ENCODE peak calls at places on chromosome 4, in five cellular contexts. Y, P, K, D and H are unnamed samples.

GRCh38 chr4:87235020-87235671 is 14.7 kb upstream of the KLHL8 start:
- DNase-seq in Y (no peak), P (no peak), K (no peak), D (no peak), H (no peak)

GRCh38 chr4:13483142-13484044 is 747 bp downstream of the RAB28 start:
- DNase-seq in Y (peak; percentile 51), P (no peak), K (peak; percentile 6), D (peak; percentile 62), H (peak; percentile 42)

GRCh38 chr4:153112071-153112460 is 92.2 kb upstream of the TRIM2 start:
- DNase-seq in Y (no peak), P (peak; percentile 78), K (no peak), D (no peak), H (no peak)

GRCh38 chr4:7195138-7195510 is 2.8 kb downstream of the SORCS2 start:
- DNase-seq in Y (no peak), P (no peak), K (no peak), D (no peak), H (no peak)

GRCh38 chr4:71113294-71113693 is 119.8 kb downstream of the DCK start:
- DNase-seq in Y (no peak), P (no peak), K (no peak), D (no peak), H (no peak)

GRCh38 chr4:109026588-109026987 is 263.7 kb upstream of the ETNPPL start:
- DNase-seq in Y (no peak), P (no peak), K (no peak), D (no peak), H (no peak)

GRCh38 chr4:102759835-102760644 is 728 bp downstream of the MANBA start:
- DNase-seq in Y (no peak), P (no peak), K (peak; percentile 2), D (peak; percentile 47), H (peak; percentile 35)

GRCh38 chr4:11622961-11623725 is 194.4 kb upstream of the HS3ST1 start:
- DNase-seq in Y (no peak), P (no peak), K (no peak), D (no peak), H (no peak)

GRCh38 chr4:27096142-27096824 is 235.6 kb downstream of the STIM2 start:
- DNase-seq in Y (no peak), P (no peak), K (no peak), D (no peak), H (no peak)